ENCODE peak calls at places on chromosomes 2 and 18, in ten cellular contexts. G is CD8-positive, alpha-beta T cell; K is BE2C; H is upper lobe of right lung; I is astrocyte of the cerebellum; Q is GM12865; E is kidney epithelial cell; Z is spleen; T is AG09309; D is cardiac muscle cell. J is an unnamed sample.

GRCh38 chr18:13375302-13376255 is 157.0 kb downstream of the LDLRAD4 start:
- DNase-seq in G (peak; percentile 70), K (peak; percentile 36), H (no peak), I (peak; percentile 83), Q (peak; percentile 83), E (peak; percentile 75), Z (no peak), T (peak; percentile 59), D (peak; percentile 88), J (peak; percentile 63)

GRCh38 chr18:11268691-11269686 is 119.6 kb upstream of the PIEZO2 start:
- DNase-seq in G (no peak), K (no peak), H (no peak), I (peak; percentile 56), Q (no peak), E (no peak), Z (no peak), T (peak; percentile 35), D (peak; percentile 63), J (peak; percentile 85)

GRCh38 chr2:26849056-26850001 is 1.4 kb downstream of the DPYSL5 start:
- DNase-seq in G (no peak), K (peak; percentile 40), H (no peak), I (no peak), Q (no peak), E (no peak), Z (no peak), T (no peak), D (no peak), J (no peak)

GRCh38 chr2:72263781-72264060 is 116.1 kb upstream of the CYP26B1 start:
- DNase-seq in G (no peak), K (no peak), H (no peak), I (no peak), Q (no peak), E (no peak), Z (no peak), T (no peak), D (no peak), J (no peak)

GRCh38 chr18:677951-678363 is 20.5 kb downstream of the TYMS start:
- DNase-seq in G (no peak), K (no peak), H (no peak), I (no peak), Q (no peak), E (no peak), Z (no peak), T (no peak), D (no peak), J (no peak)

GRCh38 chr18:2961828-2962227 is 51.1 kb downstream of the LPIN2 start:
- DNase-seq in G (no peak), K (peak; percentile 24), H (no peak), I (peak; percentile 54), Q (peak; percentile 56), E (no peak), Z (no peak), T (no peak), D (peak; percentile 64), J (no peak)

GRCh38 chr18:76721207-76721996 is 101.0 kb upstream of the ZNF236 start:
- DNase-seq in G (peak; percentile 71), K (no peak), H (no peak), I (no peak), Q (peak; percentile 74), E (no peak), Z (no peak), T (no peak), D (no peak), J (no peak)

GRCh38 chr18:71036783-71037182 is 747.9 kb downstream of the SOCS6 start:
- DNase-seq in G (no peak), K (no peak), H (no peak), I (no peak), Q (no peak), E (peak; percentile 76), Z (no peak), T (no peak), D (peak; percentile 77), J (peak; percentile 66)

GRCh38 chr2:183222751-183223150 is 98.5 kb downstream of the NUP35 start:
- DNase-seq in G (no peak), K (no peak), H (no peak), I (peak; percentile 32), Q (no peak), E (no peak), Z (no peak), T (no peak), D (no peak), J (no peak)

GRCh38 chr2:64214281-64215115 is 70.3 kb upstream of the PELI1 start:
- DNase-seq in G (no peak), K (no peak), H (no peak), I (no peak), Q (peak; percentile 85), E (no peak), Z (no peak), T (no peak), D (no peak), J (no peak)

GRCh38 chr2:202376460-202377307 is 557 bp downstream of the BMPR2 start:
- DNase-seq in G (peak; percentile 34), K (peak; percentile 58), H (peak; percentile 78), I (peak; percentile 13), Q (peak; percentile 51), E (no peak), Z (peak; percentile 88), T (no peak), D (peak; percentile 54), J (no peak)

GRCh38 chr2:175690113-175690716 is 311.9 kb downstream of the LNPK start:
- DNase-seq in G (no peak), K (peak; percentile 25), H (no peak), I (peak; percentile 71), Q (peak; percentile 66), E (peak; percentile 19), Z (no peak), T (peak; percentile 58), D (peak; percentile 78), J (peak; percentile 36)

GRCh38 chr2:185360776-185361175 is 377.8 kb upstream of the FSIP2 start:
- DNase-seq in G (no peak), K (no peak), H (no peak), I (no peak), Q (no peak), E (no peak), Z (no peak), T (no peak), D (no peak), J (no peak)

GRCh38 chr2:181805228-181806038 is 86.1 kb upstream of the ITPRID2 start:
- DNase-seq in G (no peak), K (no peak), H (no peak), I (peak; percentile 77), Q (no peak), E (no peak), Z (no peak), T (no peak), D (peak; percentile 50), J (no peak)

GRCh38 chr2:206585335-206585734 is 57.0 kb upstream of the FAM237A start:
- DNase-seq in G (no peak), K (no peak), H (no peak), I (peak; percentile 18), Q (no peak), E (peak; percentile 2), Z (no peak), T (peak; percentile 13), D (peak; percentile 3), J (no peak)

GRCh38 chr2:238974510-238975166 is 126.8 kb downstream of the TWIST2 start:
- DNase-seq in G (no peak), K (no peak), H (no peak), I (peak; percentile 81), Q (no peak), E (peak; percentile 2), Z (no peak), T (peak; percentile 82), D (peak; percentile 90), J (no peak)

GRCh38 chr18:60753753-60754152 is 381.2 kb upstream of the MC4R start:
- DNase-seq in G (no peak), K (no peak), H (no peak), I (no peak), Q (no peak), E (no peak), Z (no peak), T (no peak), D (no peak), J (no peak)

GRCh38 chr2:42851740-42852250 is 59.4 kb upstream of the HAAO start:
- DNase-seq in G (no peak), K (no peak), H (peak; percentile 41), I (no peak), Q (no peak), E (no peak), Z (peak; percentile 43), T (no peak), D (no peak), J (no peak)

GRCh38 chr2:160747771-160748170 is 254.2 kb upstream of the RBMS1 start:
- DNase-seq in G (no peak), K (no peak), H (no peak), I (no peak), Q (no peak), E (no peak), Z (no peak), T (peak; percentile 50), D (peak; percentile 53), J (no peak)
- H3K4me3 ChIP-seq in G (no peak overlapping the region), K (no peak overlapping the region), H (no peak overlapping the region), I (no peak overlapping the region), Q (no peak overlapping the region), E (no peak overlapping the region), Z (no peak overlapping the region), T (no peak overlapping the region), D (no peak overlapping the region), J (no peak overlapping the region)

GRCh38 chr2:3198119-3198518 is 179.5 kb downstream of the EIPR1 start:
- DNase-seq in G (no peak), K (peak; percentile 40), H (no peak), I (no peak), Q (peak; percentile 55), E (no peak), Z (no peak), T (no peak), D (no peak), J (no peak)
- TF ChIP-seq CTCF in G (no peak), K (peak; percentile 47), H (no peak), I (peak; percentile 29), Q (peak; percentile 32), E (no peak), Z (no peak), T (no peak), D (no peak), J (peak; percentile 30)

DNA sequence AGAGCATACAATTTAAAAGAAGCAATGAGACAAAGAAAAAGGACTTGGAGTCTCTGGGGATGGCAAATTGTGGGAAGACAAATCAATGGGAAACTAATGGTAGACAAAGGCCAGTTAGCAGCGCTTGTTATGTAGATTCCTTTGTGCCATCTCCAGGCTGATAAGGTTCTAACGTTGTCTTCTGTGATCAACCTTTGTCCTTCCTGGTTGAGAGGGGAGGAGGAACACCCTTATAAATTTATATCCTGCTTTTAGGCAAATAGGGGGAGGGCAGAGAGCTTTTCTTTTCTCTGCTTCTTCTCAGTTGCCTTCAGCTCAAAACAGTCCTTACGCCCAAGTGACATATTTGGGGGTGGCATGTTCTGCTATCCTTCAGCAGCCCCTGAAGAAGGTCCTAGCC is 89.8 kb downstream of the STPG4 start:
- DNase-seq in G (no peak), K (no peak), H (no peak), I (no peak), Q (no peak), E (no peak), Z (no peak), T (no peak), D (no peak), J (no peak)
- H3K4me3 ChIP-seq in G (no peak overlapping the region), K (no peak overlapping the region), H (no peak overlapping the region), I (no peak overlapping the region), Q (no peak overlapping the region), E (no peak overlapping the region), Z (no peak overlapping the region), T (no peak overlapping the region), D (no peak overlapping the region), J (no peak overlapping the region)

GRCh38 chr2:169276045-169276444 is 86.3 kb downstream of the LRP2 start:
- DNase-seq in G (no peak), K (no peak), H (no peak), I (no peak), Q (no peak), E (no peak), Z (no peak), T (no peak), D (peak; percentile 4), J (peak; percentile 2)
- TF ChIP-seq CTCF in G (no peak), K (peak; percentile 12), H (peak; percentile 28), I (peak; percentile 38), Q (peak; percentile 4), E (peak; percentile 43), Z (no peak), T (no peak), D (no peak), J (peak; percentile 62)

J was measured in retinal pigment epithelial cell.